ENCODE peak calls at places on chromosomes 4 and X, in seven cellular contexts. N, L, K, H, O, U and V are unnamed samples.

GRCh38 chrX:16222123-16222522 is 54.8 kb downstream of the MAGEB17 start:
- DNase-seq in N (no peak), L (no peak), K (peak; percentile 47), H (peak; percentile 17), O (peak; percentile 17), U (no peak), V (no peak)

GRCh38 chrX:129872524-129872923 is 28.8 kb upstream of the ZDHHC9 start:
- DNase-seq in N (no peak), L (no peak), K (no peak), H (no peak), O (no peak), U (no peak), V (no peak)

GRCh38 chr4:121784975-121785374 is 16.1 kb upstream of the EXOSC9 start:
- DNase-seq in N (no peak), L (no peak), K (peak; percentile 97), H (peak; percentile 94), O (peak; percentile 87), U (no peak), V (no peak)

GRCh38 chr4:141761926-141762325 is 125.5 kb downstream of the IL15 start:
- DNase-seq in N (no peak), L (no peak), K (peak; percentile 6), H (peak; percentile 73), O (no peak), U (no peak), V (no peak)

GRCh38 chr4:114600066-114600552 is 1.5 kb downstream of the UGT8 start:
- DNase-seq in N (no peak), L (no peak), K (no peak), H (no peak), O (no peak), U (no peak), V (no peak)

GRCh38 chr4:95061220-95061619 is 303.5 kb downstream of the BMPR1B start:
- DNase-seq in N (no peak), L (no peak), K (no peak), H (peak; percentile 22), O (no peak), U (no peak), V (no peak)

GRCh38 chr4:38982356-38983095 is 49.7 kb downstream of the TMEM156 start:
- DNase-seq in N (peak; percentile 38), L (no peak), K (peak; percentile 85), H (peak; percentile 82), O (no peak), U (no peak), V (no peak)

GRCh38 chr4:165006457-165006856 is 25.3 kb upstream of the TRIM60 start:
- DNase-seq in N (no peak), L (no peak), K (no peak), H (no peak), O (no peak), U (no peak), V (no peak)

GRCh38 chrX:153800177-153800722 is 5.8 kb downstream of the SSR4 start:
- DNase-seq in N (no peak), L (no peak), K (no peak), H (no peak), O (no peak), U (no peak), V (no peak)

GRCh38 chr4:53518807-53519206 is 72.5 kb downstream of the LNX1 start:
- DNase-seq in N (no peak), L (no peak), K (no peak), H (no peak), O (no peak), U (no peak), V (no peak)

GRCh38 chr4:140851032-140851636 is 94.9 kb upstream of the TBC1D9 start:
- DNase-seq in N (peak; percentile 65), L (peak; percentile 46), K (peak; percentile 73), H (peak; percentile 66), O (no peak), U (no peak), V (peak; percentile 73)

GRCh38 chr4:761086-761485 is 55.5 kb downstream of the PCGF3 start:
- DNase-seq in N (no peak), L (no peak), K (no peak), H (no peak), O (no peak), U (no peak), V (no peak)

GRCh38 chr4:87758278-87758677 is 41.1 kb upstream of the IBSP start:
- DNase-seq in N (no peak), L (no peak), K (peak; percentile 13), H (peak; percentile 15), O (no peak), U (no peak), V (no peak)

GRCh38 chr4:152810715-152811287 is 31.0 kb downstream of the ARFIP1 start:
- DNase-seq in N (no peak), L (no peak), K (no peak), H (no peak), O (no peak), U (no peak), V (no peak)

GRCh38 chr4:99790796-99791617 is 25.6 kb upstream of the DAPP1 start:
- DNase-seq in N (peak; percentile 76), L (peak; percentile 13), K (no peak), H (peak; percentile 61), O (no peak), U (no peak), V (no peak)

GRCh38 chrX:102599950-102600579 is 750 bp downstream of the ARMCX5 start:
- DNase-seq in N (peak; percentile 2), L (no peak), K (peak; percentile 43), H (peak; percentile 47), O (no peak), U (no peak), V (peak; percentile 35)